ENCODE peak calls at places on chromosomes 11 and 22, in five cellular contexts. N is stimulated activated CD8-positive, alpha-beta memory T cell treated with anti-CD3 and anti-CD28 coated beads, Interleukin-2, amount 100 ng/mL, for 48 hours; U is stimulated activated CD4-positive, alpha-beta T cell treated with anti-CD3 and anti-CD28 coated beads, Interleukin-4, amount 100 ng/mL, for 24 hours; G is GM12892; D is Calu3. I is an unnamed sample.

GRCh38 chr22:49500076-49500460 is 327.6 kb downstream of the BRD1 start:
- DNase-seq in N (no peak), D (no peak), G (no peak), U (no peak), I (no peak)

GRCh38 chr11:17343907-17344306 is 7.7 kb upstream of the NCR3LG1 start:
- DNase-seq in U (peak), N (peak), D (no peak), G (no peak), I (no peak)

GRCh38 chr11:71456831-71457230 is 3.8 kb downstream of the NADSYN1 start:
- DNase-seq in U (no peak), N (no peak), D (no peak), G (no peak), I (no peak)

GRCh38 chr11:64826578-64827450 is 16.5 kb upstream of the MEN1 start:
- DNase-seq in D (no peak), G (no peak), N (no peak), U (no peak), I (no peak)

GRCh38 chr22:50016308-50016987 is 3.9 kb upstream of the IL17REL start:
- DNase-seq in D (no peak), U (no peak), N (no peak), G (peak), I (no peak)

GRCh38 chr22:30671071-30671470 is 3.4 kb upstream of the DUSP18 start:
- DNase-seq in U (no peak), D (no peak), N (no peak), G (no peak), I (no peak)

GRCh38 chr11:105524286-105524685 is 85.6 kb upstream of the GRIA4 start:
- DNase-seq in N (no peak), U (no peak), G (no peak), D (no peak), I (no peak)

GRCh38 chr11:126159719-126160344 is 51.6 kb downstream of the RPUSD4 start:
- DNase-seq in N (no peak), D (no peak), U (no peak), G (no peak), I (no peak)

GRCh38 chr22:42871146-42872050 is 14.3 kb upstream of the ARFGAP3 start:
- DNase-seq in G (no peak), U (no peak), N (no peak), D (no peak), I (no peak)

GRCh38 chr11:94120946-94121345 is 7.7 kb upstream of the PANX1 start:
- DNase-seq in U (no peak), N (no peak), G (no peak), D (no peak), I (no peak)

GRCh38 chr11:11476499-11476898 is 123.4 kb upstream of the CSNK2A3 start:
- DNase-seq in U (no peak), D (no peak), G (no peak), N (no peak), I (no peak)

GRCh38 chr22:32355760-32356159 is 1.9 kb upstream of the RFPL3 start:
- DNase-seq in G (no peak), U (no peak), N (no peak), D (peak), I (no peak)

GRCh38 chr11:92707173-92707619 is 262.3 kb upstream of the MTNR1B start:
- DNase-seq in N (no peak), D (no peak), U (no peak), G (no peak), I (no peak)

GRCh38 chr11:65355776-65356393 is 1.3 kb downstream of the TIGD3 start:
- DNase-seq in N (no peak), U (no peak), D (no peak), G (no peak), I (no peak)